ENCODE peak calls at places on chromosome 2, in six cellular contexts. U is spleen, L is right lobe of liver, Q is H9, I is astrocyte, X is cardiac muscle cell. B is an unnamed sample.

GRCh38 chr2:196459539-196459938 is 180.0 kb upstream of the CCDC150 start:
- DNase-seq in X (no peak), U (no peak), I (peak; percentile 84), Q (no peak), L (no peak), B (no peak)

GRCh38 chr2:229273384-229274338 is 2.6 kb upstream of the PID1 start:
- DNase-seq in Q (peak; percentile 89), U (no peak), I (peak; percentile 74), X (peak; percentile 68), L (peak; percentile 89), B (no peak)

GRCh38 chr2:144625216-144626010 is 105.5 kb upstream of the ZEB2 start:
- DNase-seq in X (no peak), I (no peak), L (no peak), Q (no peak), U (no peak), B (no peak)

GRCh38 chr2:69345434-69345833 is 41.6 kb downstream of the GFPT1 start:
- DNase-seq in Q (no peak), I (no peak), L (no peak), X (no peak), U (no peak), B (no peak)

GRCh38 chr2:69844560-69844959 is 15.1 kb downstream of the GMCL1 start:
- DNase-seq in U (no peak), X (no peak), Q (no peak), I (no peak), L (no peak), B (no peak)

GRCh38 chr2:75491129-75491753 is 69.5 kb downstream of the EVA1A start:
- DNase-seq in U (no peak), Q (no peak), X (no peak), I (peak; percentile 95), L (no peak), B (no peak)

GRCh38 chr2:176508984-176509383 is 239.7 kb downstream of the MTX2 start:
- DNase-seq in U (no peak), Q (no peak), X (no peak), L (no peak), I (peak; percentile 84), B (no peak)

GRCh38 chr2:241613018-241613780 is 23.8 kb downstream of the THAP4 start:
- DNase-seq in X (no peak), Q (no peak), I (peak; percentile 26), L (no peak), U (no peak), B (no peak)

GRCh38 chr2:120318626-120319025 is 27.3 kb upstream of the INHBB start:
- DNase-seq in U (peak; percentile 56), X (no peak), I (no peak), L (no peak), Q (no peak), B (no peak)

GRCh38 chr2:229474125-229474524 is 203.0 kb upstream of the PID1 start:
- DNase-seq in U (no peak), L (no peak), X (no peak), Q (no peak), I (no peak), B (no peak)

GRCh38 chr2:216683846-216684245 is 11.5 kb downstream of the IGFBP5 start:
- DNase-seq in Q (no peak), I (peak; percentile 70), X (no peak), U (no peak), L (peak; percentile 87), B (no peak)

GRCh38 chr2:26674771-26675170 is 17.8 kb upstream of the KCNK3 start:
- DNase-seq in U (peak; percentile 41), Q (no peak), L (no peak), X (no peak), I (no peak), B (no peak)

GRCh38 chr2:21118302-21118920 is 5.4 kb upstream of the TDRD15 start:
- DNase-seq in U (no peak), I (no peak), Q (peak; percentile 34), X (peak; percentile 13), L (no peak), B (no peak)

GRCh38 chr2:246489-247145 is 17.2 kb downstream of the SH3YL1 start:
- DNase-seq in I (peak; percentile 55), X (peak; percentile 44), U (no peak), Q (no peak), L (no peak), B (no peak)

GRCh38 chr2:197804758-197805597 is 585 bp downstream of the PLCL1 start:
- DNase-seq in L (peak; percentile 44), I (no peak), X (peak; percentile 63), U (peak; percentile 82), Q (peak; percentile 34), B (no peak)

GRCh38 chr2:19373352-19373751 is 14.9 kb upstream of the OSR1 start:
- DNase-seq in L (no peak), U (peak; percentile 53), Q (no peak), X (no peak), I (no peak), B (no peak)

GRCh38 chr2:19380532-19380931 is 22.1 kb upstream of the OSR1 start:
- DNase-seq in U (no peak), Q (no peak), I (no peak), X (no peak), L (no peak), B (no peak)

GRCh38 chr2:19371996-19372582 is 13.7 kb upstream of the OSR1 start:
- DNase-seq in X (no peak), U (no peak), Q (no peak), I (no peak), L (no peak), B (no peak)

GRCh38 chr2:19378939-19379338 is 20.5 kb upstream of the OSR1 start:
- DNase-seq in Q (no peak), I (no peak), X (no peak), U (no peak), L (no peak), B (no peak)

DNA sequence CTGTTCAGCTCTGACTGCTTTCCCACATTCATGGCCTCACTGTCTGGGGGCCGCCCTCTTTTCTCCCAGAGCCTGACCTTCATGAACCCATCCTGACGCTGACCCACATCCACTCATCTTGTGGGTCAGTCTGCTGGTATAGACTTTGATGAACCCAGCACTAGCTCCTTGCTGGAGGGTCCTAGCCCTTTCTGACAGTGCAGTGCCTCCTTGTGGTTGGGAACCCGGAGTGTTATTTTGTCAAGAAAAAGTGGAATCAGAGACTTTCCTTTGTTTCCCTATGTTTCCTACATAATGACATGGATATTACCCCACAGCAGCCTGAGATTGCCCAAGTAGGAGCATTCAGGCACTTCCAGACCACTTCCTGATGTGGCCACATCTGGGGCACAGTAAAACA is 19.3 kb upstream of the OSR1 start:
- DNase-seq in Q (no peak), U (no peak), L (no peak), I (no peak), X (no peak), B (no peak)
- TF ChIP-seq CTCF in Q (peak; percentile 57), U (no peak), L (no peak), I (no peak), X (no peak), B (no peak)

DNA sequence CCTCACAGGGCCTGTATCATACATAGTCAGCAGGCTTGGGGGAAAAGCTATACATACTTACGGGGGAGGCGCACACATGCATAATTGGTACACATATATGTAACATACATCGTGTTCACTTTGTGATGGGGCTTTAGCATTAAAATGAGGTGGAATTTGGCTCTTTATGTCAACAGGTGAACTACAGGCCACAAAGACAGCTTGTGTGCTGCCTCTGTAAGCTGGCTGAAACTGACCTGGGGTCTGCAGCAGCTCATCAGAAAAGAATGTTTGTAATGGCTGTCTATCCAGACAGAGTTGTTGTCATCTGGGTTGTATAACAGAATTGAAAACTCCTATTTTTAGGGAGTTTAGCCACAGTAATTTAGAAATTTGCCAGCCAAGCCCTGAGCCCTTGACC is 4.7 kb upstream of the KCNG3 start:
- DNase-seq in Q (no peak), L (no peak), X (no peak), U (no peak), I (no peak), B (no peak)
- H3K27me3 ChIP-seq in Q (no peaks in the 10 kb centered on the region), L (peaks cover under 1% of the 10 kb centered on the region), X (peaks cover 19% of the 10 kb centered on the region), U (no peaks in the 10 kb centered on the region), I (peaks cover 9% of the 10 kb centered on the region), B (no peaks in the 10 kb centered on the region)

GRCh38 chr2:129936334-129936934 is 43.0 kb upstream of the RAB6C start:
- DNase-seq in L (no peak), I (no peak), X (no peak), U (no peak), Q (peak; percentile 55), B (no peak)
- TF ChIP-seq CTCF in L (peak; percentile 41), I (no peak), X (peak; percentile 69), U (no peak), Q (peak; percentile 69), B (no peak)

DNA sequence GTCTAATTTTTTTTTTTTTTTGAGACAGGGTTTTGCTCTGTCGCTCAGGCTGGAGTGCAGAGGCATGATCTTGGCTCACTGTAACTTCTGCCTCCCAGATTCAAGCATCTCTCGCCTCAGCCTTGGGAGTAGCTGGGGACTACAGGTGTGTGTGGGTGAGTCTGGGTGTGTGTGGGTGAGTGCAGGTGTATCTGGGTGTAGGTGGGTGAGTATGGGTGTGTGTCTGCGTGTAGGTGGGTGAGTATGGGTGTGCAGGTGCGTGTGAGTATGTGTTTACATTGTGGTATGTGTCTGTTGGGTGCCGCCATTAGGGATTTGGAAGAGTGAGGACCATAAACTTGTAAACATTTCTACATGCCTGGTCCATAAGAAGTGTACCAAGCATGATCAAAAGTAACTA is 1.5 kb upstream of the RAB6C start:
- DNase-seq in L (no peak), U (no peak), I (no peak), Q (no peak), X (no peak), B (no peak)
- H3K27me3 ChIP-seq in L (no peaks in the 10 kb centered on the region), U (no peaks in the 10 kb centered on the region), I (no peaks in the 10 kb centered on the region), Q (peaks cover 2% of the 10 kb centered on the region), X (peaks cover 59% of the 10 kb centered on the region), B (no peaks in the 10 kb centered on the region)

DNA sequence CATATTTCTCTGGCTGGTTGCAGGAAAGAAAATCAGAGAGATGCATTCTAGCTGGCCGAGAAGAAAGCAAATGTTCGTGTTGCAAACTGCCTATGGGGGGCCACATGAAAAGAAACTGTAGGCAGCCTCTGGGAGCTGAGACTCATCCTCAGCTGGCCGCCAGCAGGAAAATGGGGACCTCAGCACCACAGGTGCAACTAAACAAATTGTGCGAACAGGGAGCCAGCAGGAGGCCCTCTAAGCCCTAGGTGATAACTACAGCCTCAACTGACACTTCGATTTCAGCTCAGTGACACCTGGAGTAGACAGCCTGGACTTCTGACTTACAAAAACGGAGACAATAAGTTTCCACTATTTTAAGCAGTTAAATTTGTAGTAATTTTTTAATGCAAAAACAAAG is 107.3 kb downstream of the DTNB start:
- DNase-seq in X (no peak), L (no peak), U (no peak), Q (no peak), I (no peak), B (no peak)
- TF ChIP-seq CTCF in X (no peak), L (no peak), U (no peak), Q (no peak), I (no peak), B (no peak)

DNA sequence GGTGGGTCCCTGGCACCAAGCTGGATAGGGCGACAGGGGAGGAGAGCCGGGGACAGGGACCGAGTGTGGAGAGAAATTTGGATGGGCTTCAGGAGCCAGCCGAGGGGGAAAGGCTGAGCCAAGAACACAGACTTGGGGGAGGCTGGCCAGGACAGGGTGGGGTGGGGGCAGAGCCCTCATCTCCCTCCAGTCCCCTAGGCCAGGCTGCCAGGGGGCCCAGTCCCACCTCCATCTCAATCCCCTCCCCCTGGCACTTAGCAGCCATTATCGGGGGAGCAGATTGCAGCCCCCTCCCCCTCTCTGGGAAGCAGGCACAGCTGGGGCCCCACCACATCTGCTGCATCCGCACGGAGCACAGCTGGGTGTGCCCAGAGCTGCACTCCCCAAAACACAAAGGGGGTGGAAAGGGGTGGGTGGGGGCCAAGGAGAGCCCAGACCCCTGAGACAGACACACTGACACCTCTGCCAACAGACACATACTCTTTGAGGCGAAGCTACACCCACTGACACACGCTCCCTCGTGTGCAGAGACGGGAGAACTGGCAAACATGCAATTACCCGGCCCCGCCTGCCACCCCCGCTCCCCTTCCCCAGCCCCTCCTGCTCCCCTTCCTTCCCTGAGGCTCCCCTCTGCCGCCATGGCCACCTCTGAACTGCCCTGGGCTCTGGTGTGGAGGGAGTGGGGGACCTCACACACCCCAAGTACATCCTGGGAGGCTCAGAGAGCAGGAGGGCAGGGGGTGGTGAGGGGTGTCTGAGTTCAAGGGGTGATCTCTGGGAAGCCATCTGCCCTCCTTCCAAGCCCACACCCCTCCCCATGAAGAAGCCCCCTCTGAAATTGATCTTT is 5.1 kb upstream of the ASIC4 start:
- DNase-seq in U (no peak), L (no peak), X (no peak), I (no peak), Q (no peak), B (no peak)
- H3K27me3 ChIP-seq in U (no peaks in the 10 kb centered on the region), L (no peaks in the 10 kb centered on the region), X (no peaks in the 10 kb centered on the region), I (peaks cover 26% of the 10 kb centered on the region), Q (peaks cover 9% of the 10 kb centered on the region), B (no peaks in the 10 kb centered on the region)